ENCODE peak calls at places on chromosomes 16 and 17, in four cellular contexts. A is endothelial cell, Z is GM20000, J is neural progenitor cell. L is an unnamed sample.

GRCh38 chr17:80945736-80946135 is 45.9 kb upstream of the CHMP6 start:
- DNase-seq in Z (no peak), J (no peak), A (no peak), L (no peak)

GRCh38 chr17:81821147-81821546 is 11.9 kb downstream of the MCRIP1 start:
- DNase-seq in J (no peak), Z (no peak), A (no peak), L (no peak)

GRCh38 chr16:21603920-21604319 is 4.5 kb downstream of the METTL9 start:
- DNase-seq in J (peak), A (no peak), Z (no peak), L (peak)

GRCh38 chr16:55487048-55487803 is 8.2 kb downstream of the MMP2 start:
- DNase-seq in Z (no peak), J (no peak), A (no peak), L (peak)

GRCh38 chr17:11441004-11441403 is 157.3 kb upstream of the DNAH9 start:
- DNase-seq in A (no peak), J (no peak), Z (no peak), L (no peak)

GRCh38 chr16:11306997-11307638 is 26.0 kb upstream of the PRM1 start:
- DNase-seq in A (no peak), J (no peak), Z (no peak), L (no peak)

GRCh38 chr16:84791088-84791487 is 28.7 kb upstream of the CRISPLD2 start:
- DNase-seq in J (no peak), Z (no peak), A (no peak), L (no peak)

GRCh38 chr16:28289106-28289505 is 3.2 kb upstream of the SBK1 start:
- DNase-seq in Z (no peak), J (no peak), A (no peak), L (no peak)

GRCh38 chr17:65589321-65589720 is 27.9 kb upstream of the AXIN2 start:
- DNase-seq in J (no peak), Z (no peak), A (no peak), L (peak)

GRCh38 chr16:9409753-9410493 is 318.5 kb downstream of the HAPSTR1 start:
- DNase-seq in Z (no peak), A (no peak), J (no peak), L (no peak)

GRCh38 chr17:9905902-9906301 is 831 bp upstream of the RCVRN start:
- DNase-seq in J (peak), A (peak), Z (peak), L (peak)

GRCh38 chr17:8629371-8630226 is 926 bp downstream of the MYH10 start:
- DNase-seq in Z (peak), A (peak), J (peak), L (peak)

GRCh38 chr16:28309811-28310311 is 17.5 kb downstream of the SBK1 start:
- DNase-seq in A (no peak), J (no peak), Z (no peak), L (no peak)

GRCh38 chr16:77816293-77816692 is 27.9 kb downstream of the VAT1L start:
- DNase-seq in A (no peak), J (no peak), Z (no peak), L (peak)

GRCh38 chr17:27353469-27354050 is 59.6 kb downstream of the WSB1 start:
- DNase-seq in J (peak), A (peak), Z (peak), L (peak)

GRCh38 chr17:69525920-69526841 is 111.7 kb downstream of the MAP2K6 start:
- DNase-seq in A (peak), J (peak), Z (peak), L (peak)

GRCh38 chr17:68133370-68134045 is 98.0 kb downstream of the KPNA2 start:
- DNase-seq in A (no peak), Z (no peak), J (peak), L (no peak)

GRCh38 chr16:28494141-28494851 is at the start of gene APOBR:
- DNase-seq in J (no peak), A (peak), Z (peak), L (no peak)

GRCh38 chr16:28534542-28535373 is 4.0 kb downstream of the NUPR1 start:
- DNase-seq in Z (no peak), A (no peak), J (no peak), L (peak)

GRCh38 chr17:30950669-30951399 is 20.0 kb upstream of the RNF135 start:
- DNase-seq in A (no peak), J (no peak), Z (no peak), L (peak)

GRCh38 chr17:81422776-81423697 is 27.8 kb downstream of the BAHCC1 start:
- DNase-seq in A (no peak), Z (no peak), J (peak), L (peak)

GRCh38 chr17:42002792-42003301 is 14.4 kb downstream of the DNAJC7 start:
- DNase-seq in A (no peak), Z (no peak), J (no peak), L (no peak)

GRCh38 chr16:4625617-4626159 is 1.1 kb downstream of the MGRN1 start:
- DNase-seq in A (no peak), J (peak), Z (no peak), L (peak)

GRCh38 chr16:57867000-57867561 is 64.8 kb upstream of the KIFC3 start:
- DNase-seq in Z (no peak), A (no peak), J (no peak), L (no peak)

GRCh38 chr16:84518804-84519341 is 14.4 kb upstream of the MEAK7 start:
- DNase-seq in A (no peak), Z (no peak), J (no peak), L (no peak)

GRCh38 chr17:63240106-63240505 is 206.0 kb downstream of the CYB561 start:
- DNase-seq in A (no peak), Z (no peak), J (no peak), L (no peak)

GRCh38 chr17:47304191-47304590 is 19.6 kb upstream of the EFCAB13 start:
- DNase-seq in Z (no peak), J (no peak), A (no peak), L (peak)

GRCh38 chr16:73888840-73889577 is 407.6 kb upstream of the PSMD7 start:
- DNase-seq in A (no peak), J (no peak), Z (no peak), L (no peak)

GRCh38 chr17:62968445-62968923 is 2.4 kb downstream of the TANC2 start:
- DNase-seq in Z (peak), J (peak), A (peak), L (peak)

GRCh38 chr16:8299635-8300034 is 290.7 kb downstream of the TMEM114 start:
- DNase-seq in A (no peak), J (no peak), Z (no peak), L (no peak)

GRCh38 chr17:18377437-18378204 is at the start of gene EVPLL:
- DNase-seq in J (no peak), Z (no peak), A (no peak), L (peak)

GRCh38 chr17:36089888-36090836 is at the start of gene CCL3:
- DNase-seq in J (no peak), Z (peak), A (no peak), L (no peak)

GRCh38 chr17:17580662-17581470 is 10.6 kb downstream of the PEMT start:
- DNase-seq in Z (no peak), A (no peak), J (no peak), L (no peak)

GRCh38 chr16:29198231-29198630 is 208.3 kb downstream of the NPIPB11 start:
- DNase-seq in J (no peak), Z (no peak), A (no peak), L (no peak)

GRCh38 chr16:48596326-48596725 is 13.7 kb downstream of the N4BP1 start:
- DNase-seq in Z (peak), A (no peak), J (no peak), L (no peak)

GRCh38 chr17:54883939-54884338 is 16.7 kb upstream of the TOM1L1 start:
- DNase-seq in A (no peak), J (no peak), Z (no peak), L (no peak)

GRCh38 chr16:88851616-88852015 is 5.1 kb downstream of the GALNS start:
- DNase-seq in Z (no peak), A (no peak), J (no peak), L (no peak)

GRCh38 chr16:3980311-3981111 is 100.0 kb upstream of the CREBBP start:
- DNase-seq in J (no peak), A (no peak), Z (no peak), L (peak)

GRCh38 chr17:56982312-56982711 is 4.4 kb downstream of the SCPEP1 start:
- DNase-seq in Z (no peak), J (no peak), A (no peak), L (no peak)

DNA sequence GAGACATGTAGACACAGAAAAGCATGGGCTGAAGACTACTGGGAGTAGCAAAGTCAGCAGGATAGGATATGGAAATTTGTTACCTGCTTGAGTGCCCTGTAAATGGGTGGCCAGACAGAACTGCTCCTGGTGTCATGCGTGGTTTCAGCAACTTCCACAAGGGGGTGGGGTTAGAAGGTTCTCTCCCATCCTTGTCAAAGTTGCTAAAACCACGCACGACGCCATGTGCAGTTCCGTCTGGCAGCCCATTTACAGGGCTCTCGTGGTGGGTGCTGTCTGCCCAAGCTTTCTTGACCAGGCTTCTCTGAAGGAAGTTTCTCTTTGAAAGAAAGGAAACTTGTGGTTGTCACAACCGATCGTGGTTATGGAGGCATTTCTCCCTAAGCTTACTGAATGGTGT is 6.9 kb upstream of the DBNDD1 start:
- DNase-seq in Z (no peak), A (no peak), J (no peak), L (no peak)
- TF ChIP-seq CTCF in Z (no peak), A (no peak), J (no peak), L (no peak)

GRCh38 chr16:2205104-2205966 is at the start of gene MLST8:
- DNase-seq in J (peak), Z (peak), A (peak), L (peak)
- TF ChIP-seq CTCF in J (peak), Z (no peak), A (no peak), L (no peak)

DNA sequence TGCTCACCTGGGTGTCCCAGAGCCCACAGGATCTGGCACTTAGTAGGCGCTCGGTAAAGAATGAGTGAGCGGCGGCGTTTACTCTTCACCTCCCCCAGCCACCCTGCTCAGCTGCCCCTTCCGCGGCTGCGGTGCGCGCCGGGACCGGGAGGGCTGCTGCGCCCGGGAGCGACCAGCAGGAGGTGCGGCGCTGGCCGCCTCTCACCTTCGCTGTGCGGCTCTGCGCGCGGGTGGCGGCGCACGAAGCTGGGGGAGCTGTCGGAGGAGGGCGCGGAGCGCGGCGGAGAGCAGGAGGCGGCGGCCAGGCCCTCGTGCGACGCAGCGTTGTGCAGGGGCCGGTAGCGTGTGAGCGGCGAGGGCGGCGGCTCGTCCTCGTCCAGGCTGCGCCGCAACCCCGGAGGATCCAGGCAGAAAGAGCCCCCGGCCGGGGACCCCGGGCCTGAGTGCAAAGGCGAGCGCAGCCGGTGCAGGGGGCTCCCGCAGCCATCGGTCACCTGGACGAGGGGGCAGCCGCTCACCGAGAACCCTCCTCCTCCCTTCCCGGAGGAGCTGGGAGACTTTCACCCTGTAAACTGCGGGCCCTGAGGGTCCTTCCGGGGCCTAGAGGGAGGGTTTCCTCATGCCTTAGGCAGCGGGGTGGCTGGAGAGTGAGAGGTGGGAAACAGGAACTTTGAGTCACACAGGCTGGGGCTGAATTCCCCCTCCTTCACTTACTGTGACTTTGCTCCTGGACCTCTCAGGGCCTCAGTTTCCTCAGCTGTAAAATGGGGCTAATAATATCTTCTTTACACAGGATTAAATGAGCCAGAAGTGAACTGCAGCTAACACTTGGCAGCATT is 12.5 kb downstream of the SAMD14 start:
- DNase-seq in J (peak), Z (peak), A (peak), L (peak)
- TF ChIP-seq CTCF in J (peak), Z (peak), A (peak), L (peak)

DNA sequence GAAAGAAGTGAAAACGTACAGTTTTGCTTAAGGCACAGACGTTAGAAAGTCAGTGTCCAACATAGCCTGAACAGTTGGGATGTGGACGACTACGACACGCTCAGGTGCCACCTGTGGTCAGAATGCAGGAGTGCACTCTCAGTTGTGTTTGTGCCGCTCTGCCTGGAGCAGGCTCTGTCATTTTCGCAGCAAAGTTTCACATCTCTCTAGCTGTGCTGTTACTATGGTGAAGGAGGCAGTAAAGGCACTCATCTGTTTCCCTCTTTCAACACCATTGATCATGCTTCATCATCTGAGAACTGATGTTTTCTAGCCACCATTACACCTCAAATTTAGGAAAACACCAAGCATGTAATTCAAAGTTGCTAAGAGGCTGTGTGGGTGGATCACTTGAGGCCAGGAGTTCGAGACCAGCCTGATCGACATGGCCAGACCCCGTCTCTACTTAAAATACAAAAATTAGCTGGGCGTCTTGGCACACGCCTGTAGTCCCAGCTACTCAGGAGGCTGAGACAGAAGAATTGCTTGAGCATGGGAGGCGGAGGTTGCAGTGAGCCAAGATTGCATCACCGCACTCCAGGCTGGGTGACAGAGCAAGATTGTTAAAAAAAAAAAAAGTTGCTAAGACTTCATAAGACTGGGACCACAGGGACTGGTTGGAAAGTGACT is 44.9 kb upstream of the DNAJA2 start:
- DNase-seq in A (peak), J (peak), Z (peak), L (no peak)
- TF ChIP-seq CTCF in A (peak), J (peak), Z (peak), L (peak)

DNA sequence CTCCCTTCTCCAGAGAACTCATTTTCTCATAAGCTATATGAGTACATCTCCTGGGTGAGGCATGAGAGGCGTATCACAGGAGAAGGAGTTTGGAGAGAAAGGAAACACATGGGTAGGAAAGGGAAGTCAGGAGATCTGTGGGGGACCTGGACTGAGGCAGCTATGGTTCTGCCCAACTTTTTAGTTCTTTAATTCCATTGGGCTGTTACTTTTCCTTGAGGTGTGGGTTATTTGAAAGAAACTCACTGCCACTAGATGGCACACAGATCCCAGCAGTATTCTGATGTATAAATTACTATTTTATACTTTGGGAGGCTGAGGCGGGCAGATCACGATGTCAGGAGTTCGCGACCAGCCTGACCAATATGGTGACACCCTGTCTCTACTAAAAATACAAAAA is 63.6 kb downstream of the NUP93 start:
- DNase-seq in Z (no peak), J (no peak), A (peak), L (peak)
- TF ChIP-seq CTCF in Z (no peak), J (peak), A (no peak), L (peak)

DNA sequence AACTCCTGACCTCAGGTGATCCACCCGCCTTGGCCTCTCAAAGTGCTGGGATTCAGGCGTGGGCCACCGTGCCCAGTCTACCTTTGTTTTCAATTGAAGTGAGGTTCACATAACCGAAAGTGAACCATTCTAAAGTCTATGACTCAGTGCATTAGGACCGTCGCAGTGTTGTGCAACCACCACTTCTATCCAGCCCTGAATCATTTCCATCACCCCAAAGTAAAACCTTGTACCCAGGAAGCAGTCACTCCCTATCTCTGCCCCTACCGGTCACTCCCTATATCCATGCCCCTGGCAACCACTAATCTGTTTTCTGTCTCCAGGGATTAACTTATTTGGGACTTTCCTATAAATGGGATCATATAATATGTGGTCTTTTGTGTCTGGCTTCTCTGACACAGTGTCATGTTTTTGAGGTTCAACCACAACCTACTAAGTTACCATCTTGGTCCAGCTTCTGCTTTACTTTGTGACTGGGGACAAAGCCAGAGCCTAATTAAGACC is 28.3 kb upstream of the CDC42EP4 start:
- DNase-seq in J (no peak), Z (no peak), A (no peak), L (peak)
- TF ChIP-seq CTCF in J (no peak), Z (no peak), A (no peak), L (peak)

DNA sequence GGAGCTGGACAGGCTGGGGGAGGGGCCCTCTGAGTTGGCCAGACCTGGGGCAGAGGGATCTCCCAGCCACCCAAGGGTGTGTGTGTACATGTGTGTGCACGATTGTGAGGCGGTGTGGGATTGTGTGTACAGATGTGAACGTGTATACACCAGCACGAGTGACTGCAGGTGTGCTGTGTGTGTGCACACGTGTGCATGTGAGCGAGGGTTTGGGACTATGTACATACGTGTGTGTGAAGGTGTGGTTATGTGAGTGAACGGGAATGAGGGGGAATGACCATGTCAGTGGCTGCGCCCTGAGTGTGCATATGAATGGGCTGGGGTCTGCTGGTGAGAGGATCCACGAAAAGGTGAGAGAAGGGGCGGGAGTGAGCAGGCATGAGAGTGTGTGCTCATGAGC is 22.4 kb upstream of the TAC4 start:
- DNase-seq in J (no peak), Z (no peak), A (no peak), L (no peak)
- TF ChIP-seq CTCF in J (no peak), Z (no peak), A (no peak), L (no peak)